ENCODE peak calls at places on chromosomes 3 and 15, in nine cellular contexts. One of them, this sample, is unnamed.
A peak's percentile ranks its signal among the peaks of the same experiment; 100 is the strongest.

GRCh38 chr15:73075151-73075859 is 23.0 kb downstream of the NEO1 start:
- DNase-seq in neural progenitor cell: no peak
- DNase-seq in GM23338: no peak
- DNase-seq in GM23248: peak; percentile 57
- DNase-seq in hepatocyte: no peak
- DNase-seq in SK-N-SH: no peak
- DNase-seq in HCT116: no peak
- DNase-seq in MM.1S: no peak
- DNase-seq in PC-3: no peak
- DNase-seq in this sample: no peak

GRCh38 chr15:91186892-91187644 is 87.0 kb downstream of the SV2B start:
- DNase-seq in neural progenitor cell: peak; percentile 66
- DNase-seq in GM23338: peak; percentile 67
- DNase-seq in GM23248: peak; percentile 26
- DNase-seq in hepatocyte: peak; percentile 73
- DNase-seq in SK-N-SH: no peak
- DNase-seq in HCT116: no peak
- DNase-seq in MM.1S: peak; percentile 68
- DNase-seq in PC-3: peak; percentile 50
- DNase-seq in this sample: no peak

GRCh38 chr3:113260980-113261920 is 49.9 kb downstream of the BOC start:
- DNase-seq in neural progenitor cell: no peak
- DNase-seq in GM23338: no peak
- DNase-seq in GM23248: no peak
- DNase-seq in hepatocyte: no peak
- DNase-seq in SK-N-SH: no peak
- DNase-seq in HCT116: no peak
- DNase-seq in MM.1S: no peak
- DNase-seq in PC-3: no peak
- DNase-seq in this sample: no peak

GRCh38 chr3:46970391-46971091 is 6.0 kb downstream of the CCDC12 start:
- DNase-seq in neural progenitor cell: no peak
- DNase-seq in GM23338: no peak
- DNase-seq in GM23248: peak; percentile 55
- DNase-seq in hepatocyte: peak; percentile 46
- DNase-seq in SK-N-SH: no peak
- DNase-seq in HCT116: no peak
- DNase-seq in MM.1S: no peak
- DNase-seq in PC-3: no peak
- DNase-seq in this sample: no peak

GRCh38 chr3:16474304-16474703 is 39.2 kb downstream of the RFTN1 start:
- DNase-seq in neural progenitor cell: no peak
- DNase-seq in GM23338: no peak
- DNase-seq in GM23248: peak; percentile 49
- DNase-seq in hepatocyte: no peak
- DNase-seq in SK-N-SH: no peak
- DNase-seq in HCT116: no peak
- DNase-seq in MM.1S: no peak
- DNase-seq in PC-3: no peak
- DNase-seq in this sample: no peak

GRCh38 chr3:43559961-43560360 is 61.9 kb downstream of the ANO10 start:
- DNase-seq in neural progenitor cell: peak; percentile 8
- DNase-seq in GM23338: peak; percentile 10
- DNase-seq in GM23248: no peak
- DNase-seq in hepatocyte: no peak
- DNase-seq in SK-N-SH: no peak
- DNase-seq in HCT116: no peak
- DNase-seq in MM.1S: no peak
- DNase-seq in PC-3: peak; percentile 52
- DNase-seq in this sample: no peak

GRCh38 chr15:34039506-34040123 is 611 bp upstream of the AVEN start:
- DNase-seq in neural progenitor cell: no peak
- DNase-seq in GM23338: no peak
- DNase-seq in GM23248: peak; percentile 71
- DNase-seq in hepatocyte: no peak
- DNase-seq in SK-N-SH: peak; percentile 22
- DNase-seq in HCT116: no peak
- DNase-seq in MM.1S: peak; percentile 70
- DNase-seq in PC-3: no peak
- DNase-seq in this sample: peak; percentile 60

GRCh38 chr15:101176625-101177024 is 75.2 kb downstream of the CHSY1 start:
- DNase-seq in neural progenitor cell: no peak
- DNase-seq in GM23338: no peak
- DNase-seq in GM23248: peak; percentile 32
- DNase-seq in hepatocyte: no peak
- DNase-seq in SK-N-SH: no peak
- DNase-seq in HCT116: no peak
- DNase-seq in MM.1S: no peak
- DNase-seq in PC-3: no peak
- DNase-seq in this sample: no peak

GRCh38 chr15:99130765-99131440 is 26.0 kb downstream of the SYNM start:
- DNase-seq in neural progenitor cell: no peak
- DNase-seq in GM23338: no peak
- DNase-seq in GM23248: no peak
- DNase-seq in hepatocyte: no peak
- DNase-seq in SK-N-SH: no peak
- DNase-seq in HCT116: no peak
- DNase-seq in MM.1S: no peak
- DNase-seq in PC-3: no peak
- DNase-seq in this sample: no peak

GRCh38 chr3:107797586-107797985 is 274.8 kb downstream of the BBX start:
- DNase-seq in neural progenitor cell: no peak
- DNase-seq in GM23338: no peak
- DNase-seq in GM23248: peak; percentile 5
- DNase-seq in hepatocyte: no peak
- DNase-seq in SK-N-SH: no peak
- DNase-seq in HCT116: no peak
- DNase-seq in MM.1S: no peak
- DNase-seq in PC-3: peak; percentile 52
- DNase-seq in this sample: no peak

GRCh38 chr3:117526485-117527079 is 817.0 kb downstream of the TUSC7 start:
- DNase-seq in neural progenitor cell: peak; percentile 18
- DNase-seq in GM23338: peak; percentile 47
- DNase-seq in GM23248: peak; percentile 57
- DNase-seq in hepatocyte: peak; percentile 56
- DNase-seq in SK-N-SH: no peak
- DNase-seq in HCT116: peak; percentile 2
- DNase-seq in MM.1S: peak; percentile 49
- DNase-seq in PC-3: peak; percentile 17
- DNase-seq in this sample: peak; percentile 22

GRCh38 chr3:165603196-165603595 is 234.0 kb downstream of the BCHE start:
- DNase-seq in neural progenitor cell: no peak
- DNase-seq in GM23338: no peak
- DNase-seq in GM23248: no peak
- DNase-seq in hepatocyte: no peak
- DNase-seq in SK-N-SH: no peak
- DNase-seq in HCT116: no peak
- DNase-seq in MM.1S: no peak
- DNase-seq in PC-3: no peak
- DNase-seq in this sample: no peak

GRCh38 chr3:147963711-147964110 is 554.5 kb downstream of the ZIC1 start:
- DNase-seq in neural progenitor cell: no peak
- DNase-seq in GM23338: no peak
- DNase-seq in GM23248: peak; percentile 16
- DNase-seq in hepatocyte: no peak
- DNase-seq in SK-N-SH: no peak
- DNase-seq in HCT116: no peak
- DNase-seq in MM.1S: no peak
- DNase-seq in PC-3: no peak
- DNase-seq in this sample: no peak

GRCh38 chr15:99450896-99451358 is 114.9 kb upstream of the MEF2A start:
- DNase-seq in neural progenitor cell: peak; percentile 40
- DNase-seq in GM23338: no peak
- DNase-seq in GM23248: peak; percentile 52
- DNase-seq in hepatocyte: peak; percentile 42
- DNase-seq in SK-N-SH: no peak
- DNase-seq in HCT116: no peak
- DNase-seq in MM.1S: no peak
- DNase-seq in PC-3: no peak
- DNase-seq in this sample: no peak

GRCh38 chr3:177340243-177340830 is 143.1 kb upstream of the TBL1XR1 start:
- DNase-seq in neural progenitor cell: no peak
- DNase-seq in GM23338: no peak
- DNase-seq in GM23248: no peak
- DNase-seq in hepatocyte: no peak
- DNase-seq in SK-N-SH: no peak
- DNase-seq in HCT116: no peak
- DNase-seq in MM.1S: no peak
- DNase-seq in PC-3: peak; percentile 32
- DNase-seq in this sample: no peak

GRCh38 chr3:108472011-108472591 is 38.3 kb downstream of the MYH15 start:
- DNase-seq in neural progenitor cell: no peak
- DNase-seq in GM23338: no peak
- DNase-seq in GM23248: peak; percentile 93
- DNase-seq in hepatocyte: peak; percentile 16
- DNase-seq in SK-N-SH: peak; percentile 17
- DNase-seq in HCT116: peak; percentile 96
- DNase-seq in MM.1S: no peak
- DNase-seq in PC-3: peak; percentile 95
- DNase-seq in this sample: no peak

GRCh38 chr3:134711284-134711683 is 60.5 kb upstream of the KY start:
- DNase-seq in neural progenitor cell: no peak
- DNase-seq in GM23338: no peak
- DNase-seq in GM23248: peak; percentile 39
- DNase-seq in hepatocyte: no peak
- DNase-seq in SK-N-SH: no peak
- DNase-seq in HCT116: peak; percentile 2
- DNase-seq in MM.1S: no peak
- DNase-seq in PC-3: peak; percentile 15
- DNase-seq in this sample: no peak

GRCh38 chr3:134709563-134710312 is 58.9 kb upstream of the KY start:
- DNase-seq in neural progenitor cell: no peak
- DNase-seq in GM23338: peak; percentile 8
- DNase-seq in GM23248: peak; percentile 59
- DNase-seq in hepatocyte: no peak
- DNase-seq in SK-N-SH: no peak
- DNase-seq in HCT116: no peak
- DNase-seq in MM.1S: no peak
- DNase-seq in PC-3: no peak
- DNase-seq in this sample: no peak

GRCh38 chr3:134709076-134709475 is 58.3 kb upstream of the KY start:
- DNase-seq in neural progenitor cell: no peak
- DNase-seq in GM23338: no peak
- DNase-seq in GM23248: peak; percentile 8
- DNase-seq in hepatocyte: no peak
- DNase-seq in SK-N-SH: no peak
- DNase-seq in HCT116: no peak
- DNase-seq in MM.1S: no peak
- DNase-seq in PC-3: no peak
- DNase-seq in this sample: no peak

GRCh38 chr3:134708671-134709070 is 57.8 kb upstream of the KY start:
- DNase-seq in neural progenitor cell: no peak
- DNase-seq in GM23338: no peak
- DNase-seq in GM23248: peak; percentile 67
- DNase-seq in hepatocyte: no peak
- DNase-seq in SK-N-SH: no peak
- DNase-seq in HCT116: no peak
- DNase-seq in MM.1S: no peak
- DNase-seq in PC-3: peak; percentile 22
- DNase-seq in this sample: no peak

DNA sequence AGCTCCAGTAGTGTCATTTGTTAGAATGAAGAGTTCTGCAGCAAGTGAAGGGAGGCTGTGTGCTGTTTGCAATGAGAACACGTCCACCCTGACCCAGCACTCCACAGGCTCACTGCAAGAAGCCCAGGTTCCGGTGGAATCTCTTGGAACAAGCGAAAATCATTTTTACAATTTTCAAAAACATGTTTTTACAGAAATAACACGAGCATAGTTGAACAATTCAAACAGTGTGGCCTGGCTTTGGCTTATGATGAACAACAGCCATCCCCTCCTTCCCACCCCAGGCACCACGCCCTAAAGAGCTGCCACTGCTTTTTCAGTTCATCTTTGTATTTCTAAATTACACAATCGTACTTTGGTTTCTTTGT is 59.5 kb upstream of the KY start:
- DNase-seq in neural progenitor cell: no peak
- DNase-seq in GM23338: no peak
- DNase-seq in GM23248: peak; percentile 10
- DNase-seq in hepatocyte: no peak
- DNase-seq in SK-N-SH: no peak
- DNase-seq in HCT116: no peak
- DNase-seq in MM.1S: no peak
- DNase-seq in PC-3: no peak
- DNase-seq in this sample: no peak
- TF ChIP-seq EZH2phosphoT487 in neural progenitor cell: no peak
- TF ChIP-seq EZH2phosphoT487 in GM23338: no peak
- TF ChIP-seq EZH2phosphoT487 in GM23248: no peak
- TF ChIP-seq EZH2phosphoT487 in hepatocyte: no peak
- TF ChIP-seq EZH2phosphoT487 in SK-N-SH: no peak
- TF ChIP-seq EZH2phosphoT487 in HCT116: no peak
- TF ChIP-seq EZH2phosphoT487 in MM.1S: no peak
- TF ChIP-seq EZH2phosphoT487 in PC-3: no peak
- TF ChIP-seq EZH2phosphoT487 in this sample: no peak

GRCh38 chr3:119025390-119025789 is 9.3 kb downstream of the IGSF11 start:
- DNase-seq in neural progenitor cell: no peak
- DNase-seq in GM23338: no peak
- DNase-seq in GM23248: no peak
- DNase-seq in hepatocyte: no peak
- DNase-seq in SK-N-SH: no peak
- DNase-seq in HCT116: no peak
- DNase-seq in MM.1S: no peak
- DNase-seq in PC-3: no peak
- DNase-seq in this sample: no peak
- H3K4me3 ChIP-seq in neural progenitor cell: no peak overlapping the region
- H3K4me3 ChIP-seq in GM23338: no peak overlapping the region
- H3K4me3 ChIP-seq in GM23248: no peak overlapping the region
- H3K4me3 ChIP-seq in hepatocyte: no peak overlapping the region
- H3K4me3 ChIP-seq in SK-N-SH: no peak overlapping the region
- H3K4me3 ChIP-seq in HCT116: no peak overlapping the region
- H3K4me3 ChIP-seq in MM.1S: no peak overlapping the region
- H3K4me3 ChIP-seq in PC-3: no peak overlapping the region
- H3K4me3 ChIP-seq in this sample: no peak overlapping the region

GRCh38 chr3:188624384-188624783 is 470.4 kb downstream of the LPP start:
- DNase-seq in neural progenitor cell: no peak
- DNase-seq in GM23338: no peak
- DNase-seq in GM23248: no peak
- DNase-seq in hepatocyte: no peak
- DNase-seq in SK-N-SH: no peak
- DNase-seq in HCT116: no peak
- DNase-seq in MM.1S: no peak
- DNase-seq in PC-3: no peak
- DNase-seq in this sample: no peak
- TF ChIP-seq EZH2phosphoT487 in neural progenitor cell: no peak
- TF ChIP-seq EZH2phosphoT487 in GM23338: no peak
- TF ChIP-seq EZH2phosphoT487 in GM23248: no peak
- TF ChIP-seq EZH2phosphoT487 in hepatocyte: no peak
- TF ChIP-seq EZH2phosphoT487 in SK-N-SH: no peak
- TF ChIP-seq EZH2phosphoT487 in HCT116: no peak
- TF ChIP-seq EZH2phosphoT487 in MM.1S: no peak
- TF ChIP-seq EZH2phosphoT487 in PC-3: no peak
- TF ChIP-seq EZH2phosphoT487 in this sample: no peak

DNA sequence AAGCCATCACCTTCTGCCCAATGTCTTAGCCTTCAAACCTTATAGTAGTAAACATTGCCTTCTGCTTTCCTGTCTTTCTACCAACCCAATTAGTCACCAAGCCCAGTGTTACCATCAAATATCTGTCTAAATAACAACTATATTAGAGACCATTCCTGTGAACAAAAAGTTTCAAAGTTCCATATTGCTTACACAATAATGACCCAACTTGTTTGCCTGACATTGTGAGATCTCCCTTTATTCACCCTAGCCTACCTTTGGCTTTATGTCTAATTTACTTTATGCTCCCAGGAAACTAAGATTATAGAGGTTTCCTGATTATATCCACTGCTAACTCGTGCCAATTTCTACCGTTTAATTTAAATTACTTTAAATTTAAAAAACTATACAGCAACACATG is 26.0 kb upstream of the KCNAB1 start:
- DNase-seq in neural progenitor cell: no peak
- DNase-seq in GM23338: no peak
- DNase-seq in GM23248: no peak
- DNase-seq in hepatocyte: no peak
- DNase-seq in SK-N-SH: no peak
- DNase-seq in HCT116: no peak
- DNase-seq in MM.1S: no peak
- DNase-seq in PC-3: no peak
- DNase-seq in this sample: no peak
- H3K4me3 ChIP-seq in neural progenitor cell: no peak overlapping the region
- H3K4me3 ChIP-seq in GM23338: no peak overlapping the region
- H3K4me3 ChIP-seq in GM23248: no peak overlapping the region
- H3K4me3 ChIP-seq in hepatocyte: no peak overlapping the region
- H3K4me3 ChIP-seq in SK-N-SH: no peak overlapping the region
- H3K4me3 ChIP-seq in HCT116: no peak overlapping the region
- H3K4me3 ChIP-seq in MM.1S: no peak overlapping the region
- H3K4me3 ChIP-seq in PC-3: no peak overlapping the region
- H3K4me3 ChIP-seq in this sample: no peak overlapping the region